ENCODE peak calls at places on chromosomes 12 and 14, in six cellular contexts. One of them, this sample, is unnamed.

GRCh38 chr14:69464829-69465228 is 19.7 kb upstream of the PLEKHD1 start:
- DNase-seq in IMR-90: peak
- DNase-seq in H1: no peak
- DNase-seq in mesendoderm: peak
- DNase-seq in mesenchymal stem cell: peak
- DNase-seq in trophoblast cell: no peak
- DNase-seq in this sample: no peak

GRCh38 chr12:46983959-46984833 is 95.2 kb upstream of the PCED1B start:
- DNase-seq in H1: peak
- DNase-seq in trophoblast cell: peak
- DNase-seq in mesenchymal stem cell: peak
- DNase-seq in IMR-90: peak
- DNase-seq in mesendoderm: peak
- DNase-seq in this sample: peak

GRCh38 chr12:56581418-56582145 is 48.5 kb downstream of the BAZ2A start:
- DNase-seq in IMR-90: peak
- DNase-seq in mesendoderm: peak
- DNase-seq in mesenchymal stem cell: no peak
- DNase-seq in H1: no peak
- DNase-seq in trophoblast cell: no peak
- DNase-seq in this sample: no peak

GRCh38 chr14:44912041-44912869 is 49.5 kb downstream of the KLHL28 start:
- DNase-seq in H1: no peak
- DNase-seq in mesenchymal stem cell: no peak
- DNase-seq in IMR-90: no peak
- DNase-seq in trophoblast cell: no peak
- DNase-seq in mesendoderm: no peak
- DNase-seq in this sample: no peak

GRCh38 chr14:97298331-97298730 is 501.1 kb downstream of the VRK1 start:
- DNase-seq in trophoblast cell: no peak
- DNase-seq in H1: peak
- DNase-seq in mesendoderm: peak
- DNase-seq in IMR-90: no peak
- DNase-seq in mesenchymal stem cell: no peak
- DNase-seq in this sample: no peak

GRCh38 chr12:11892065-11892391 is 178.7 kb upstream of the BCL2L14 start:
- DNase-seq in IMR-90: no peak
- DNase-seq in H1: no peak
- DNase-seq in mesenchymal stem cell: no peak
- DNase-seq in mesendoderm: peak
- DNase-seq in trophoblast cell: no peak
- DNase-seq in this sample: no peak

GRCh38 chr14:68937790-68938514 is 41.1 kb downstream of the ACTN1 start:
- DNase-seq in H1: no peak
- DNase-seq in mesendoderm: peak
- DNase-seq in trophoblast cell: no peak
- DNase-seq in IMR-90: no peak
- DNase-seq in mesenchymal stem cell: no peak
- DNase-seq in this sample: no peak

GRCh38 chr14:91078095-91078737 is 17.8 kb upstream of the RPS6KA5 start:
- DNase-seq in IMR-90: no peak
- DNase-seq in mesenchymal stem cell: no peak
- DNase-seq in mesendoderm: no peak
- DNase-seq in H1: no peak
- DNase-seq in trophoblast cell: no peak
- DNase-seq in this sample: no peak

GRCh38 chr12:12983420-12984035 is 16.5 kb downstream of the HEBP1 start:
- DNase-seq in mesendoderm: peak
- DNase-seq in IMR-90: peak
- DNase-seq in H1: no peak
- DNase-seq in mesenchymal stem cell: peak
- DNase-seq in trophoblast cell: peak
- DNase-seq in this sample: no peak

GRCh38 chr14:88967299-88967698 is 142.8 kb downstream of the TTC8 start:
- DNase-seq in mesenchymal stem cell: no peak
- DNase-seq in IMR-90: no peak
- DNase-seq in trophoblast cell: no peak
- DNase-seq in H1: no peak
- DNase-seq in mesendoderm: no peak
- DNase-seq in this sample: no peak

GRCh38 chr14:68695326-68695768 is 97.5 kb downstream of the ZFP36L1 start:
- DNase-seq in trophoblast cell: peak
- DNase-seq in mesenchymal stem cell: peak
- DNase-seq in IMR-90: peak
- DNase-seq in H1: no peak
- DNase-seq in mesendoderm: no peak
- DNase-seq in this sample: no peak

GRCh38 chr14:22915886-22916521 is 2.9 kb downstream of the RBM23 start:
- DNase-seq in mesenchymal stem cell: peak
- DNase-seq in H1: no peak
- DNase-seq in IMR-90: no peak
- DNase-seq in mesendoderm: no peak
- DNase-seq in trophoblast cell: no peak
- DNase-seq in this sample: no peak

GRCh38 chr12:109798691-109799090 is 34.5 kb downstream of the TRPV4 start:
- DNase-seq in mesendoderm: no peak
- DNase-seq in IMR-90: no peak
- DNase-seq in trophoblast cell: no peak
- DNase-seq in mesenchymal stem cell: no peak
- DNase-seq in H1: no peak
- DNase-seq in this sample: no peak

GRCh38 chr14:97539884-97540283 is 742.7 kb downstream of the VRK1 start:
- DNase-seq in IMR-90: no peak
- DNase-seq in H1: no peak
- DNase-seq in trophoblast cell: no peak
- DNase-seq in mesenchymal stem cell: no peak
- DNase-seq in mesendoderm: no peak
- DNase-seq in this sample: no peak

GRCh38 chr12:27025116-27025515 is 2.8 kb downstream of the MED21 start:
- DNase-seq in trophoblast cell: no peak
- DNase-seq in IMR-90: peak
- DNase-seq in mesendoderm: no peak
- DNase-seq in H1: no peak
- DNase-seq in mesenchymal stem cell: no peak
- DNase-seq in this sample: no peak

GRCh38 chr12:108442910-108443309 is 72.2 kb upstream of the FICD start:
- DNase-seq in IMR-90: no peak
- DNase-seq in H1: no peak
- DNase-seq in mesenchymal stem cell: no peak
- DNase-seq in trophoblast cell: no peak
- DNase-seq in mesendoderm: no peak
- DNase-seq in this sample: no peak

GRCh38 chr14:49893309-49894213 is 679 bp downstream of the ARF6 start:
- DNase-seq in IMR-90: no peak
- DNase-seq in mesendoderm: peak
- DNase-seq in trophoblast cell: peak
- DNase-seq in mesenchymal stem cell: peak
- DNase-seq in H1: no peak
- DNase-seq in this sample: peak

GRCh38 chr14:103161054-103161397 is 37.8 kb downstream of the TNFAIP2 start:
- DNase-seq in mesenchymal stem cell: no peak
- DNase-seq in trophoblast cell: peak
- DNase-seq in H1: no peak
- DNase-seq in mesendoderm: peak
- DNase-seq in IMR-90: no peak
- DNase-seq in this sample: no peak

GRCh38 chr14:65100905-65101541 is 1.3 kb downstream of the MAX start:
- DNase-seq in IMR-90: no peak
- DNase-seq in mesenchymal stem cell: peak
- DNase-seq in trophoblast cell: no peak
- DNase-seq in mesendoderm: peak
- DNase-seq in H1: no peak
- DNase-seq in this sample: no peak

GRCh38 chr14:31967669-31967975 is 109.5 kb upstream of the ARHGAP5 start:
- DNase-seq in mesendoderm: no peak
- DNase-seq in IMR-90: no peak
- DNase-seq in mesenchymal stem cell: no peak
- DNase-seq in H1: no peak
- DNase-seq in trophoblast cell: no peak
- DNase-seq in this sample: no peak

GRCh38 chr12:58841058-58841798 is 79.1 kb downstream of the LRIG3 start:
- DNase-seq in mesendoderm: peak
- DNase-seq in H1: peak
- DNase-seq in mesenchymal stem cell: no peak
- DNase-seq in trophoblast cell: no peak
- DNase-seq in IMR-90: no peak
- DNase-seq in this sample: no peak

GRCh38 chr14:32611752-32612151 is 282.7 kb downstream of the AKAP6 start:
- DNase-seq in IMR-90: peak
- DNase-seq in mesenchymal stem cell: peak
- DNase-seq in mesendoderm: no peak
- DNase-seq in H1: no peak
- DNase-seq in trophoblast cell: no peak
- DNase-seq in this sample: no peak

GRCh38 chr14:80973918-80974317 is 18.5 kb downstream of the TSHR start:
- DNase-seq in H1: no peak
- DNase-seq in mesenchymal stem cell: no peak
- DNase-seq in trophoblast cell: peak
- DNase-seq in mesendoderm: no peak
- DNase-seq in IMR-90: no peak
- DNase-seq in this sample: no peak

DNA sequence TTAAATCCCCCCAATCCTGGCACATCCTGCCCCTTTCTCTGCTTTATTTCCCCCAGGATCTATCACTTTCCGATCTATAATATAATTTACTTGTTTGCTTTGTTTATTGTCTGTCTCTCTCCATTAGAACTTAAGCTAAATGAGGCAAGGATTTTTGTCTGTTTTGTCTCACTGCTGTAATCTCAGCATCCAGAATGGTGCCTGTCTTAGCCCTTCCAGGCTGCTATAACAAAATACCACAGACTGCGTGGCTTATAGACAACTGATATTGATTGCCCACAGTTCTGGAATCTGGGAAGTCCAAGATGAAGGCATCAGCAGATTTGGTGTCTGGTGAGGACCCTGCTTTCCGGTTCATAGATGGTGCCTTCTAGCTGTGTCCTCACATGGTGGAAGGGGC is 65.2 kb downstream of the VWF start:
- DNase-seq in trophoblast cell: no peak
- DNase-seq in mesenchymal stem cell: no peak
- DNase-seq in IMR-90: no peak
- DNase-seq in mesendoderm: no peak
- DNase-seq in H1: no peak
- DNase-seq in this sample: no peak
- H3K4me3 ChIP-seq in trophoblast cell: no peak
- H3K4me3 ChIP-seq in mesenchymal stem cell: no peak
- H3K4me3 ChIP-seq in IMR-90: no peak
- H3K4me3 ChIP-seq in mesendoderm: no peak
- H3K4me3 ChIP-seq in H1: no peak
- H3K4me3 ChIP-seq in this sample: no peak

GRCh38 chr12:130104596-130105253 is 57.5 kb upstream of the FZD10 start:
- DNase-seq in trophoblast cell: no peak
- DNase-seq in mesendoderm: peak
- DNase-seq in mesenchymal stem cell: no peak
- DNase-seq in IMR-90: no peak
- DNase-seq in H1: no peak
- DNase-seq in this sample: peak

GRCh38 chr12:130100634-130101033 is 61.6 kb upstream of the FZD10 start:
- DNase-seq in H1: no peak
- DNase-seq in trophoblast cell: peak
- DNase-seq in mesendoderm: no peak
- DNase-seq in mesenchymal stem cell: no peak
- DNase-seq in IMR-90: no peak
- DNase-seq in this sample: no peak

GRCh38 chr12:130101370-130101769 is 60.9 kb upstream of the FZD10 start:
- DNase-seq in trophoblast cell: no peak
- DNase-seq in H1: no peak
- DNase-seq in mesenchymal stem cell: no peak
- DNase-seq in mesendoderm: no peak
- DNase-seq in IMR-90: no peak
- DNase-seq in this sample: no peak

GRCh38 chr12:130104114-130104513 is 58.1 kb upstream of the FZD10 start:
- DNase-seq in H1: no peak
- DNase-seq in IMR-90: no peak
- DNase-seq in mesenchymal stem cell: no peak
- DNase-seq in trophoblast cell: no peak
- DNase-seq in mesendoderm: no peak
- DNase-seq in this sample: no peak

DNA sequence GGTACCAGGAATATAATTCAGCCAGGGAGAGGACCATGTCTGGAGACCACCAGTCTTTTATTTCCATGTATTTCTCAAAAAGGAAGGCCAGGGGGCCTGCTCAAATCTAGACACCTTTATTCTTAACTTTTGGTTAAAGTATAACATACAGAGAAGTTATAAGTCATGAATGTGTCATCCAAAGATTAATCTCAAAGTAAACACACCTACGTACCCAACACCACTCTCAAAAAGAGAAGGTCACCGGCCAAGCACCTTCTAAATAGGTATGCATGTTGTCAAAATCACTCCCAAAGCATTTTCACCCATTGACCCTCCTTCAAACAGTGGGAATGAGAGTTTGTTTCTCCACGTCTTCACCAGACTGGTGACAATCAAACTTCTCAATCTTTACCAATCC is 60.0 kb upstream of the FZD10 start:
- DNase-seq in H1: no peak
- DNase-seq in trophoblast cell: no peak
- DNase-seq in mesendoderm: no peak
- DNase-seq in IMR-90: no peak
- DNase-seq in mesenchymal stem cell: no peak
- DNase-seq in this sample: no peak
- H2BK120ac ChIP-seq in H1: no peak
- H2BK120ac ChIP-seq in trophoblast cell: no peak
- H2BK120ac ChIP-seq in mesendoderm: no peak
- H2BK120ac ChIP-seq in IMR-90: no peak
- H2BK120ac ChIP-seq in mesenchymal stem cell: no peak
- H2BK120ac ChIP-seq in this sample: no peak

DNA sequence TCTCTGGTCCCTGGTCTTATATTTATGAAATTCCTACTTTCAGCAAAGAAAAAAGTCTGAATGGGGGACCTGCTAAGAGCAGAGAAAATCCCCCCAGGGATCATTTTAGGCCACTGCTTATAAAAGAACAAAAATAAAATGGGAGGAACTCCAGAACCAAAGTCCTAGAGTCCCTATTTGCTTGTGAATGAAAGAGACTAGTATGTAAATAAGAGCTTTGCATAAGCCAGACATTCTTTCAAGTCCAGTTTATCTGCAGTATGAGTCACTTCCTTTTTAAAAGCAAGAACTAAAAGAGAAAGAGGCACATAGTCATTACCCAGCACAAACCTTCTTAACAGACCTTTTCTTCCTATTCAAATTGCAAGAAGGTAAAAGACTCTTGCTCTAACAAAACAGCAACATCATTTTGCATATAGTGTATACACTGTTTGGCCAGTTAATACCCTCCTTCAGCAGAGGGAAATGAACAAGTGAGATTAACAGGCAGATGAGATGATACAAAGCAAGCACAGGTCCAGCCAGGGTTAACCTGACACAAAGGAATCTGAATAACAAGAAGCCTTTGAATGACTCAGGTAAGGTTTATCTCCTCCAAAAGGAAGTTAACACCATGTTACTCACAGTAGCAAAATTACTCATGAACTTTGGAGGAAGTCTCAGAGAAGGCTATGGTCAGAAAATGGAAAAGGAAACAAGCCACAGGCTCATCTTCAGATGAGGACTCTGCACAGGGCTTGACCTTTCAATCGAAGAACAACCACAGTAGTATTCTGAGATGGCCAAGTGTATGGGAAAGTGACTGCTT is 87.3 kb downstream of the PHLDA1 start:
- DNase-seq in mesendoderm: peak
- DNase-seq in mesenchymal stem cell: peak
- DNase-seq in trophoblast cell: peak
- DNase-seq in H1: no peak
- DNase-seq in IMR-90: peak
- DNase-seq in this sample: no peak
- H3K18ac ChIP-seq in mesendoderm: peak
- H3K18ac ChIP-seq in mesenchymal stem cell: peak
- H3K18ac ChIP-seq in trophoblast cell: no peak
- H3K18ac ChIP-seq in H1: peak
- H3K18ac ChIP-seq in IMR-90: peak
- H3K18ac ChIP-seq in this sample: no peak

GRCh38 chr14:54702014-54702491 is 135.1 kb downstream of the SAMD4A start:
- DNase-seq in trophoblast cell: no peak
- DNase-seq in H1: no peak
- DNase-seq in mesenchymal stem cell: no peak
- DNase-seq in IMR-90: no peak
- DNase-seq in mesendoderm: no peak
- DNase-seq in this sample: no peak
- H3K4me3 ChIP-seq in trophoblast cell: no peak
- H3K4me3 ChIP-seq in H1: no peak
- H3K4me3 ChIP-seq in mesenchymal stem cell: no peak
- H3K4me3 ChIP-seq in IMR-90: no peak
- H3K4me3 ChIP-seq in mesendoderm: no peak
- H3K4me3 ChIP-seq in this sample: no peak